ENCODE peak calls at places on chromosomes 7 and 10, in five cellular contexts. A, L, R, X and Z are unnamed samples.

GRCh38 chr10:75662715-75663114 is 231.3 kb downstream of the LRMDA start:
- DNase-seq in X (no peak), L (no peak), A (peak), R (no peak), Z (no peak)

GRCh38 chr7:78543976-78544375 is 745.4 kb downstream of the PHTF2 start:
- DNase-seq in R (no peak), A (no peak), L (no peak), X (no peak), Z (no peak)

GRCh38 chr7:129169705-129170319 is 18.6 kb upstream of the SMO start:
- DNase-seq in R (no peak), L (peak), X (peak), A (no peak), Z (no peak)

GRCh38 chr7:78226059-78226658 is 427.6 kb downstream of the PHTF2 start:
- DNase-seq in A (no peak), L (peak), R (no peak), X (peak), Z (no peak)

GRCh38 chr7:149310113-149310836 is 48.3 kb downstream of the ZNF783 start:
- DNase-seq in A (no peak), R (no peak), X (peak), L (peak), Z (no peak)

GRCh38 chr10:92747600-92747999 is 57.8 kb downstream of the HHEX start:
- DNase-seq in R (no peak), L (no peak), A (no peak), X (no peak), Z (no peak)

GRCh38 chr7:20598479-20599419 is 16.7 kb upstream of the ABCB5 start:
- DNase-seq in X (peak), A (no peak), L (peak), R (no peak), Z (no peak)

GRCh38 chr10:95601116-95601719 is 40.0 kb upstream of the SORBS1 start:
- DNase-seq in X (peak), R (no peak), A (peak), L (peak), Z (no peak)

GRCh38 chr7:21671859-21672258 is 129.0 kb downstream of the DNAH11 start:
- DNase-seq in X (no peak), A (no peak), L (no peak), R (no peak), Z (no peak)

GRCh38 chr7:26348987-26349809 is 57.5 kb downstream of the SNX10 start:
- DNase-seq in A (no peak), X (no peak), R (no peak), L (no peak), Z (no peak)

GRCh38 chr10:15814565-15814964 is 45.7 kb downstream of the MINDY3 start:
- DNase-seq in R (no peak), X (no peak), L (no peak), A (no peak), Z (no peak)

GRCh38 chr7:12731775-12732174 is 44.3 kb downstream of the ARL4A start:
- DNase-seq in X (no peak), R (no peak), A (no peak), L (no peak), Z (no peak)

GRCh38 chr10:17850526-17850925 is 41.4 kb downstream of the MRC1 start:
- DNase-seq in R (no peak), L (no peak), X (peak), A (no peak), Z (no peak)

GRCh38 chr7:7223250-7223649 is 40.9 kb downstream of the C1GALT1 start:
- DNase-seq in L (no peak), X (no peak), A (no peak), R (no peak), Z (no peak)

GRCh38 chr10:112296908-112297331 is 13.7 kb downstream of the TECTB start:
- DNase-seq in A (no peak), X (no peak), L (no peak), R (no peak), Z (no peak)

GRCh38 chr7:47087866-47088265 is 494.0 kb downstream of the TNS3 start:
- DNase-seq in L (no peak), X (no peak), R (no peak), A (no peak), Z (no peak)

GRCh38 chr10:34216348-34216908 is 598.7 kb downstream of the PARD3 start:
- DNase-seq in L (no peak), R (no peak), A (no peak), X (no peak), Z (no peak)

GRCh38 chr10:49037187-49037586 is 78.1 kb downstream of the VSTM4 start:
- DNase-seq in A (no peak), L (no peak), X (no peak), R (no peak), Z (no peak)

GRCh38 chr7:28157826-28158416 is 22.7 kb downstream of the JAZF1 start:
- DNase-seq in R (no peak), X (no peak), A (no peak), L (no peak), Z (no peak)

GRCh38 chr10:29104661-29105369 is 184.1 kb upstream of the LYZL1 start:
- DNase-seq in L (no peak), A (no peak), R (no peak), X (no peak), Z (no peak)

GRCh38 chr7:1558841-1559625 is 3.0 kb upstream of the TMEM184A start:
- DNase-seq in L (peak), X (no peak), R (peak), A (no peak), Z (no peak)

GRCh38 chr10:77021966-77022365 is 615.6 kb downstream of the KCNMA1 start:
- DNase-seq in L (no peak), R (no peak), X (no peak), A (no peak), Z (no peak)

GRCh38 chr7:106521115-106521514 is 139.8 kb downstream of the CCDC71L start:
- DNase-seq in L (peak), A (no peak), X (peak), R (no peak), Z (no peak)

GRCh38 chr7:13920053-13920697 is 69.3 kb downstream of the ETV1 start:
- DNase-seq in A (no peak), R (peak), X (peak), L (peak), Z (no peak)

GRCh38 chr7:40077849-40078248 is 56.6 kb downstream of the MPLKIP start:
- DNase-seq in X (no peak), A (no peak), R (no peak), L (no peak), Z (no peak)

GRCh38 chr10:129891806-129892205 is 72.3 kb downstream of the EBF3 start:
- DNase-seq in L (peak), R (no peak), X (peak), A (no peak), Z (no peak)

GRCh38 chr7:47721670-47722069 is 139.8 kb upstream of the TNS3 start:
- DNase-seq in L (peak), R (no peak), A (no peak), X (peak), Z (no peak)

GRCh38 chr7:93327006-93327633 is 95.0 kb downstream of the VPS50 start:
- DNase-seq in A (no peak), L (no peak), R (no peak), X (no peak), Z (no peak)

GRCh38 chr10:58517481-58518355 is 5.0 kb downstream of the BICC1 start:
- DNase-seq in R (no peak), A (no peak), L (no peak), X (no peak), Z (no peak)

GRCh38 chr10:47277352-47278151 is 22.4 kb upstream of the GDF10 start:
- DNase-seq in X (no peak), L (no peak), R (no peak), A (no peak), Z (no peak)

GRCh38 chr7:111212857-111213523 is 122.1 kb downstream of the LRRN3 start:
- DNase-seq in A (no peak), L (no peak), R (no peak), X (no peak), Z (no peak)

GRCh38 chr10:133359554-133359971 is 1.7 kb upstream of the FUOM start:
- DNase-seq in X (no peak), A (no peak), L (peak), R (no peak), Z (no peak)

GRCh38 chr7:72118366-72118765 is 293.8 kb downstream of the CALN1 start:
- DNase-seq in A (no peak), R (no peak), X (no peak), L (no peak), Z (no peak)

GRCh38 chr7:112255388-112255720 is 48.9 kb downstream of the ZNF277 start:
- DNase-seq in L (no peak), A (no peak), R (no peak), X (no peak), Z (no peak)

GRCh38 chr7:132472463-132473120 is 103.7 kb downstream of the PLXNA4 start:
- DNase-seq in L (no peak), A (peak), X (peak), R (no peak), Z (no peak)

GRCh38 chr7:132476541-132476940 is 99.7 kb downstream of the PLXNA4 start:
- DNase-seq in R (no peak), X (no peak), L (no peak), A (no peak), Z (no peak)

GRCh38 chr7:132480534-132480933 is 95.7 kb downstream of the PLXNA4 start:
- DNase-seq in L (no peak), X (no peak), R (no peak), A (no peak), Z (no peak)

GRCh38 chr7:132475037-132475668 is 101.1 kb downstream of the PLXNA4 start:
- DNase-seq in L (no peak), R (no peak), X (no peak), A (no peak), Z (no peak)

GRCh38 chr7:132475669-132476116 is 100.6 kb downstream of the PLXNA4 start:
- DNase-seq in R (no peak), X (peak), L (peak), A (no peak), Z (no peak)
- H3K4me3 ChIP-seq in R (no peak), X (no peak), L (no peak), A (no peak), Z (no peak)

GRCh38 chr10:52539463-52539862 is 225.4 kb downstream of the DKK1 start:
- DNase-seq in A (no peak), R (no peak), X (peak), L (no peak), Z (no peak)
- H3K4me3 ChIP-seq in A (no peak), R (no peak), X (no peak), L (no peak), Z (no peak)

GRCh38 chr7:137774793-137775201 is 72.0 kb downstream of the DGKI start:
- DNase-seq in A (no peak), X (no peak), L (no peak), R (no peak), Z (no peak)
- H3K4me3 ChIP-seq in A (no peak), X (no peak), L (no peak), R (no peak), Z (no peak)

GRCh38 chr7:157945401-157945800 is 608.6 kb downstream of the DNAJB6 start:
- DNase-seq in L (no peak), A (no peak), R (no peak), X (no peak), Z (no peak)

GRCh38 chr7:157946398-157947060 is 609.7 kb downstream of the DNAJB6 start:
- DNase-seq in R (no peak), A (no peak), L (no peak), X (no peak), Z (no peak)

GRCh38 chr7:157949711-157950110 is 612.9 kb downstream of the DNAJB6 start:
- DNase-seq in R (no peak), X (no peak), L (no peak), A (no peak), Z (no peak)

GRCh38 chr7:157944734-157945291 is 608.0 kb downstream of the DNAJB6 start:
- DNase-seq in R (no peak), X (no peak), L (no peak), A (no peak), Z (no peak)

GRCh38 chr7:157947504-157947903 is 610.7 kb downstream of the DNAJB6 start:
- DNase-seq in L (no peak), A (no peak), X (no peak), R (no peak), Z (no peak)
- H3K4me3 ChIP-seq in L (no peak), A (no peak), X (no peak), R (no peak), Z (no peak)

GRCh38 chr7:101708223-101708622 is 79.1 kb upstream of the MYL10 start:
- DNase-seq in L (no peak), A (no peak), R (no peak), X (no peak), Z (no peak)
- H3K4me3 ChIP-seq in L (no peak), A (no peak), R (no peak), X (no peak), Z (no peak)

DNA sequence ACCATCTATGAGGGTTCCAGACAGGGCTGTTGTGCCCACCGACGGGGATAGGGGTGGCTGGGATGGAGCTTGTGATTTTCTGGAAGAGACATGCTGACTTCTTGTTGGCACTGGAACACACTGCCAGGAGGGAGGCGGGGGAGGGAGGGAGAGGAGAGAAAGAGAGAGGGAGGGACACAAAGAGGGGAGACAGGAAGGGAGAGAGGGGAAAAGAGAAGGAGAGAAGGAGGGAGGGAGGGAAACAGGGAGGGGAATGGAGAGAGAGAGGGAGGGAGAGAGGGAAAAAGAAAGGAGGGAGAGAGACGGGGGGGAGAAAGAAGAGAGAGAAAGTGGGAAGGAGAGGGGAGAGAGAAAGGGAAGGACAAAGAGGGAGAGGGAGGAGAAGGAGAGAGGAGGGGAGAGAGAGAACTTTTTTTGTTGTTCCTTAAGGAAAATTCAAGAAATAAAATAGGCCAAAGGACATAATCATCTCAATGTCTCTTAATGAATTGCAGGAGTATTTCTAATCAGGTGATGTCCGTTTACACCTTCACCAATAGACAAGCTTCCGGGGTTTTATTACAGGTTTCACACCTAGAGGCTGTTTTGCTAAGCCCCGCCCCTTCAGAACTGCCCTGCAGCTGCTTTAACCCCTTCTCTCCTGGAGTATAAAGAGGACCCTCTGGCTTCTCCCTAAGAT is 82.2 kb upstream of the GTF2IRD1 start:
- DNase-seq in R (no peak), L (peak), X (peak), A (no peak), Z (no peak)
- H3K4me3 ChIP-seq in R (no peak), L (peak), X (no peak), A (peak), Z (no peak)